ENCODE peak calls at places on chromosomes 11 and 22, in eight cellular contexts. N is A673, M is brain microvascular endothelial cell, F is HFFc6, Z is AG04450, I is stomach, G is neural crest cell, E is GM10248. T is an unnamed sample.

GRCh38 chr11:126054412-126054811 is 8.3 kb downstream of the CDON start:
- DNase-seq in N (no peak), M (no peak), F (no peak), Z (no peak), I (no peak), G (no peak), E (no peak), T (no peak)

GRCh38 chr11:1834132-1834610 is 619 bp upstream of the SYT8 start:
- DNase-seq in N (no peak), M (no peak), F (no peak), Z (no peak), I (peak; percentile 94), G (no peak), E (no peak), T (peak; percentile 86)

GRCh38 chr11:12142909-12143308 is 32.5 kb downstream of the MICAL2 start:
- DNase-seq in N (no peak), M (no peak), F (no peak), Z (no peak), I (no peak), G (no peak), E (no peak), T (no peak)

GRCh38 chr11:93652161-93652597 is 9.3 kb upstream of the CEP295 start:
- DNase-seq in N (peak; percentile 78), M (peak; percentile 50), F (peak; percentile 62), Z (no peak), I (no peak), G (peak; percentile 70), E (peak; percentile 18), T (no peak)

GRCh38 chr11:46309669-46310288 is 32.3 kb downstream of the CREB3L1 start:
- DNase-seq in N (no peak), M (no peak), F (no peak), Z (no peak), I (no peak), G (no peak), E (peak; percentile 76), T (no peak)

GRCh38 chr11:57598831-57599155 is 1.3 kb downstream of the SERPING1 start:
- DNase-seq in N (no peak), M (peak; percentile 36), F (no peak), Z (no peak), I (no peak), G (no peak), E (no peak), T (no peak)

GRCh38 chr11:45896392-45897068 is 10.5 kb downstream of the FREY1 start:
- DNase-seq in N (peak; percentile 51), M (no peak), F (no peak), Z (no peak), I (no peak), G (no peak), E (no peak), T (no peak)

GRCh38 chr11:25838918-25839611 is 492.9 kb upstream of the ANO3 start:
- DNase-seq in N (no peak), M (no peak), F (no peak), Z (no peak), I (no peak), G (no peak), E (no peak), T (no peak)

GRCh38 chr11:84628871-84629625 is 998.1 kb downstream of the DLG2 start:
- DNase-seq in N (peak; percentile 39), M (no peak), F (no peak), Z (no peak), I (no peak), G (no peak), E (no peak), T (no peak)

GRCh38 chr11:111565111-111565720 is 24.7 kb downstream of the LAYN start:
- DNase-seq in N (peak; percentile 88), M (peak; percentile 79), F (peak; percentile 76), Z (no peak), I (peak; percentile 76), G (peak; percentile 66), E (peak; percentile 62), T (peak; percentile 41)

GRCh38 chr11:62306227-62306626 is 7.4 kb upstream of the SCGB1D4 start:
- DNase-seq in N (no peak), M (no peak), F (no peak), Z (no peak), I (no peak), G (no peak), E (no peak), T (no peak)

GRCh38 chr11:114209904-114210303 is 86.3 kb upstream of the NNMT start:
- DNase-seq in N (no peak), M (no peak), F (no peak), Z (no peak), I (no peak), G (no peak), E (no peak), T (no peak)

GRCh38 chr11:41053894-41054293 is 405.6 kb downstream of the LRRC4C start:
- DNase-seq in N (peak; percentile 27), M (no peak), F (no peak), Z (no peak), I (no peak), G (no peak), E (no peak), T (peak; percentile 89)

GRCh38 chr11:1422481-1422880 is 32.7 kb downstream of the BRSK2 start:
- DNase-seq in N (no peak), M (no peak), F (no peak), Z (no peak), I (no peak), G (no peak), E (no peak), T (no peak)

GRCh38 chr11:19861171-19861570 is 148.5 kb downstream of the NAV2 start:
- DNase-seq in N (no peak), M (peak; percentile 32), F (no peak), Z (no peak), I (no peak), G (no peak), E (no peak), T (no peak)

GRCh38 chr22:22833488-22833887 is 54.1 kb upstream of the IGLL5 start:
- DNase-seq in N (no peak), M (no peak), F (no peak), Z (no peak), I (no peak), G (no peak), E (no peak), T (no peak)

GRCh38 chr22:26812731-26813130 is 155.3 kb downstream of the MIAT start:
- DNase-seq in N (no peak), M (no peak), F (peak; percentile 37), Z (no peak), I (no peak), G (no peak), E (no peak), T (no peak)

GRCh38 chr11:109236188-109236587 is 185.8 kb upstream of the C11orf87 start:
- DNase-seq in N (no peak), M (no peak), F (no peak), Z (no peak), I (no peak), G (no peak), E (no peak), T (no peak)

GRCh38 chr11:118305726-118306125 is 1.2 kb downstream of the CD3E start:
- DNase-seq in N (no peak), M (no peak), F (no peak), Z (no peak), I (no peak), G (no peak), E (no peak), T (no peak)

GRCh38 chr11:126146454-126147192 is 64.8 kb downstream of the RPUSD4 start:
- DNase-seq in N (no peak), M (no peak), F (no peak), Z (no peak), I (no peak), G (peak; percentile 55), E (no peak), T (no peak)

GRCh38 chr22:43320943-43321900 is 21.9 kb downstream of the SCUBE1 start:
- DNase-seq in N (peak; percentile 71), M (no peak), F (no peak), Z (no peak), I (no peak), G (no peak), E (no peak), T (no peak)

GRCh38 chr11:5004429-5005274 is 10.0 kb downstream of the OR51L1 start:
- DNase-seq in N (peak; percentile 59), M (peak; percentile 68), F (peak; percentile 28), Z (peak; percentile 27), I (peak; percentile 72), G (peak; percentile 53), E (peak; percentile 10), T (peak; percentile 71)

GRCh38 chr11:120931057-120931779 is 92.7 kb upstream of the TBCEL start:
- DNase-seq in N (no peak), M (no peak), F (no peak), Z (no peak), I (no peak), G (no peak), E (no peak), T (no peak)
- TF ChIP-seq CTCF in N (no peak), M (peak; percentile 19), F (peak; percentile 11), Z (peak; percentile 1), I (no peak), G (peak; percentile 17), E (no peak), T (no peak)

DNA sequence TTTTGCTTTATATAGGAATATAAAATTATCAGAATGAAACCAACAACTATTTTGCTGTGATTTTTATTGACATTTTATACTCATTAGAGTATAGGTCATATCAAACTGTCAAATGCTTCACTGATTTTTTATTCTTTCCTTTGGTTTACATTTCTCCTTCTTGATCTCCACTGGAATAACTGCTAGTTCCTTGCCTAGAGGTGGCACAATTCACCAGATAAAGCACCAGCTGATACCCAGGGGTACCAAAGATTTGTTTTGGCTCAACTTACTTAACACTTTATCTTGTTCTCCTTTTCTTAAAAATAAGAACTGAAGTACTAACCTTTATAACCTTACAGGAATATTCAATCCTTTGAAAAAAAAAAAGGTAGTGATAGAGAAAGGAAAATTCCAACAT is 725.1 kb upstream of the CHORDC1 start:
- DNase-seq in N (peak; percentile 56), M (no peak), F (no peak), Z (no peak), I (no peak), G (no peak), E (no peak), T (no peak)
- TF ChIP-seq CTCF in N (peak; percentile 55), M (no peak), F (no peak), Z (no peak), I (no peak), G (no peak), E (no peak), T (peak; percentile 8)

DNA sequence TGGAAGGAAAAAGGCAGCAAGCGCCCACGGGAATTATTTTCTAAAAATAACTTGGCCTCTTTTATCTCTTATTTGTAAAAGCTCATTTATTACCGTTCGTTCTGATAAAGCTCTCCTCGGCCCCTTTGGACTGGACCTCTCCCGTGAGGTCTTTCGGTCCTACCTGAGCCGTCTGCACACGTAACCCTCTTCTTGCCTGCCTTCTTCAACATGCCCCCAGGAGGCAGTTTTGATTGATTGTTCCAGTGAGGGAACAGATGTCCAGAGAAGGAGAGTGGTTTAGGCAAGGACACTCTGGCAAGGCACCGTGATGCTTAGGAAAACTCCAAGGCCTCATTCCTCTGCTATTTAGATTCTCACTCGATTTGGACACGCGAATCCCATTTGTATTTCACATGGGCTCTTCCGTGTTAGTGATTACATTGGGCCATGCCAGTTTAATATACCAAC is 53.1 kb upstream of the CRTAM start:
- DNase-seq in N (no peak), M (no peak), F (no peak), Z (no peak), I (no peak), G (no peak), E (no peak), T (no peak)
- TF ChIP-seq CTCF in N (no peak), M (peak; percentile 14), F (no peak), Z (no peak), I (no peak), G (no peak), E (no peak), T (no peak)

GRCh38 chr11:131629925-131630324 is 259.5 kb downstream of the NTM start:
- DNase-seq in N (no peak), M (no peak), F (no peak), Z (no peak), I (no peak), G (no peak), E (no peak), T (no peak)
- TF ChIP-seq CTCF in N (no peak), M (peak; percentile 70), F (no peak), Z (no peak), I (no peak), G (peak; percentile 29), E (no peak), T (no peak)